ENCODE peak calls at places on chromosomes 16 and 17, in five cellular contexts. Z is GM12865, B is fibroblast of pulmonary artery, L is activated B cell treated with CpG ODN at 0.5 μM for 24 hours, A is psoas muscle. T is an unnamed sample.

GRCh38 chr17:58487589-58488427 is at the start of gene HSF5:
- DNase-seq in Z (peak; percentile 56), B (peak; percentile 6), L (peak; percentile 79), A (peak; percentile 58), T (peak; percentile 66)

GRCh38 chr16:7650446-7650845 is 317.8 kb downstream of the RBFOX1 start:
- DNase-seq in Z (no peak), B (no peak), L (no peak), A (no peak), T (no peak)

GRCh38 chr17:56918916-56919315 is 5.1 kb upstream of the TRIM25 start:
- DNase-seq in Z (no peak), B (peak; percentile 87), L (no peak), A (no peak), T (no peak)

GRCh38 chr17:65099941-65100315 is 37.2 kb upstream of the RGS9 start:
- DNase-seq in Z (peak; percentile 93), B (peak; percentile 30), L (peak; percentile 71), A (peak; percentile 74), T (peak; percentile 84)

GRCh38 chr17:16945141-16945493 is 26.8 kb downstream of the TNFRSF13B start:
- DNase-seq in Z (no peak), B (no peak), L (no peak), A (no peak), T (no peak)

GRCh38 chr17:71759422-71760060 is 361.3 kb upstream of the SOX9 start:
- DNase-seq in Z (no peak), B (no peak), L (no peak), A (no peak), T (no peak)

GRCh38 chr17:45345554-45346254 is 28.9 kb upstream of the MAP3K14 start:
- DNase-seq in Z (no peak), B (peak; percentile 93), L (no peak), A (no peak), T (no peak)

GRCh38 chr16:30609002-30609927 is 924 bp downstream of the ZNF689 start:
- DNase-seq in Z (peak; percentile 56), B (peak; percentile 41), L (no peak), A (peak; percentile 80), T (peak; percentile 69)

GRCh38 chr17:57357830-57358426 is 101.6 kb downstream of the MSI2 start:
- DNase-seq in Z (peak; percentile 80), B (no peak), L (no peak), A (no peak), T (no peak)

GRCh38 chr17:75634376-75634740 is 1.1 kb downstream of the SMIM5 start:
- DNase-seq in Z (no peak), B (no peak), L (no peak), A (no peak), T (no peak)

GRCh38 chr17:76772842-76773521 is 35.1 kb downstream of the MFSD11 start:
- DNase-seq in Z (no peak), B (peak; percentile 60), L (no peak), A (no peak), T (no peak)

GRCh38 chr17:41065829-41066624 is at the start of gene KRTAP2-4:
- DNase-seq in Z (no peak), B (peak; percentile 49), L (no peak), A (no peak), T (no peak)

GRCh38 chr16:27237229-27238015 is 31.1 kb downstream of the NSMCE1 start:
- DNase-seq in Z (peak; percentile 76), B (no peak), L (peak; percentile 58), A (no peak), T (peak; percentile 80)

GRCh38 chr17:18966831-18967624 is 15.1 kb downstream of the SLC5A10 start:
- DNase-seq in Z (no peak), B (peak; percentile 34), L (no peak), A (no peak), T (no peak)

GRCh38 chr17:20302191-20302917 is 165.0 kb downstream of the LGALS9B start:
- DNase-seq in Z (no peak), B (no peak), L (no peak), A (no peak), T (no peak)

GRCh38 chr17:61351745-61352407 is 47.8 kb upstream of the TBX2 start:
- DNase-seq in Z (no peak), B (no peak), L (no peak), A (no peak), T (no peak)

GRCh38 chr16:57283214-57283955 is 1.1 kb downstream of the PLLP start:
- DNase-seq in Z (no peak), B (no peak), L (no peak), A (no peak), T (no peak)

GRCh38 chr17:36500745-36501225 is 14.3 kb downstream of the ZNHIT3 start:
- DNase-seq in Z (no peak), B (no peak), L (no peak), A (no peak), T (no peak)

GRCh38 chr17:74525781-74526288 is 5.4 kb downstream of the CD300LB start:
- DNase-seq in Z (no peak), B (no peak), L (no peak), A (no peak), T (no peak)

GRCh38 chr16:2468725-2469398 is 2.2 kb upstream of the NTN3 start:
- DNase-seq in Z (peak; percentile 69), B (no peak), L (no peak), A (no peak), T (peak; percentile 84)

GRCh38 chr16:49754495-49755290 is 101.2 kb downstream of the ZNF423 start:
- DNase-seq in Z (peak; percentile 3), B (peak; percentile 65), L (no peak), A (no peak), T (no peak)

GRCh38 chr17:33109331-33110072 is 117.9 kb downstream of the SPACA3 start:
- DNase-seq in Z (no peak), B (no peak), L (no peak), A (no peak), T (no peak)

GRCh38 chr16:89374393-89374948 is 115.9 kb downstream of the ANKRD11 start:
- DNase-seq in Z (no peak), B (no peak), L (no peak), A (no peak), T (no peak)

GRCh38 chr17:21280081-21280518 is 4.4 kb upstream of the MAP2K3 start:
- DNase-seq in Z (peak; percentile 85), B (peak; percentile 82), L (peak; percentile 87), A (peak; percentile 94), T (peak; percentile 90)

GRCh38 chr17:79812206-79812968 is 15.5 kb upstream of the CBX8 start:
- DNase-seq in Z (no peak), B (no peak), L (no peak), A (no peak), T (no peak)

GRCh38 chr17:21096874-21097273 is 29.9 kb upstream of the DHRS7B start:
- DNase-seq in Z (peak; percentile 12), B (no peak), L (no peak), A (no peak), T (no peak)

GRCh38 chr16:52141871-52142270 is 405.1 kb downstream of the TOX3 start:
- DNase-seq in Z (no peak), B (no peak), L (no peak), A (no peak), T (no peak)
- TF ChIP-seq CTCF in Z (no peak), B (no peak), L (no peak), A (no peak), T (no peak)

GRCh38 chr17:81118308-81119221 is 46.7 kb upstream of the PVALEF start:
- DNase-seq in Z (no peak), B (no peak), L (no peak), A (no peak), T (no peak)
- TF ChIP-seq CTCF in Z (no peak), B (no peak), L (no peak), A (no peak), T (no peak)

DNA sequence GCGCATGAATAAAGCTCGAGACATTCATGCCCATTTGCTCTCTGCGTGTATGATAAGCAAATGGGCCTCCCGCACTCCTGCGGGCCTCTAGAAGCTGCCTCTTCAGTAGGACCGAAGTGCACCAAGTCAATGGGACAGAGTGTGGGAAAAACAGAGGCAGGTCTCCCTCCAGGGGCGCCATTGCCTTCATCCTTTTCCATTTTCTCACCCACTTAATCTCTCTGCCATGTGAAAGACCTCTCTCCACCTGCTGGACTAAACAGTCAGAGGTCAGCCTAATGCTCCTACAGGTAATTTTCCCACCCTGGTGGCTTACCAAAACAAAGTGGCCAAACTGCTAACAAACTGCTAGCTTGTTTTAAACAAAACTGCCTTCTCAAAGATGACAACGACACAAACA is 210.9 kb downstream of the ZFHX3 start:
- DNase-seq in Z (no peak), B (no peak), L (no peak), A (no peak), T (no peak)
- TF ChIP-seq CTCF in Z (peak; percentile 10), B (no peak), L (no peak), A (no peak), T (no peak)

DNA sequence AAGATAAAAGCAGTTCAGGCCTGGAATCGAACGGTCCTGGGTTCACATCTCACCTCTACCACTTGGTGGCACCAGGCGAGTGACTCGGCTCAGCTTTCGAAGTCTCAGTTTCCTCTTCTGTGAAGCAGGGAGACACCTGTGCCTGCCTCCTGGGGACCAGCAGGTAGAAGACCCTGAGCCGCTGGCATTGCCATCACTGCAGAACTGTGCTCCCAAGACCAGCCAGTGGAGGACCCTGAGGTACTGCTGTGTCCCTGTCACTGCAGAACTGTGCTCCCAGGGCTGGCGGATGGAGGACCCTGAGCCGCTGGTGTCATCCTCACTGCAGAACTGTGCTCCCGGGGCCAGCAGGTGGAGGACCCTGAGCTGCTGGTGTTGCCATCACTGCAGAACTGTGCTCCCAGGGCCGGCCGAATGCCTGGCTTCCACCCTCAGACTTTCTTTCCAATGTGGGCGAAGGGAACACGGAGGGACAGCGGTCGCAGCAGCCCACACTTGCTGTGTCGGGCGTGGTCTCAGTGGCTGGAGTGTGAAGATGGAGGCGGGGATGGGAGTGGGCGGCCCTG is 8.7 kb upstream of the SLC7A5 start:
- DNase-seq in Z (peak; percentile 48), B (no peak), L (no peak), A (no peak), T (peak; percentile 46)
- TF ChIP-seq CTCF in Z (peak; percentile 27), B (peak; percentile 11), L (no peak), A (no peak), T (no peak)

GRCh38 chr16:11354733-11355574 is 9.7 kb downstream of the RMI2 start:
- DNase-seq in Z (peak; percentile 91), B (no peak), L (peak; percentile 40), A (no peak), T (peak; percentile 74)
- TF ChIP-seq CTCF in Z (no peak), B (no peak), L (no peak), A (no peak), T (peak; percentile 9)